ENCODE peak calls at places on chromosomes 5 and 9, in nine cellular contexts. One of them, this sample, is unnamed.

GRCh38 chr9:95484225-95484624 is 32.5 kb downstream of the PTCH1 start:
- DNase-seq in Peyer's patch: no peak
- DNase-seq in foreskin keratinocyte: no peak
- DNase-seq in ovary: no peak
- DNase-seq in RWPE2: no peak
- DNase-seq in endothelial cell: no peak
- DNase-seq in AG09309: no peak
- DNase-seq in CD8-positive, alpha-beta T cell: no peak
- DNase-seq in heart left ventricle: no peak
- DNase-seq in this sample: no peak

GRCh38 chr5:57887851-57888621 is 405.4 kb upstream of the ACTBL2 start:
- DNase-seq in CD8-positive, alpha-beta T cell: no peak
- DNase-seq in foreskin keratinocyte: peak
- DNase-seq in heart left ventricle: peak
- DNase-seq in AG09309: peak
- DNase-seq in RWPE2: peak
- DNase-seq in ovary: no peak
- DNase-seq in Peyer's patch: no peak
- DNase-seq in endothelial cell: peak
- DNase-seq in this sample: no peak

GRCh38 chr9:98993570-98993945 is 49.9 kb downstream of the COL15A1 start:
- DNase-seq in foreskin keratinocyte: no peak
- DNase-seq in CD8-positive, alpha-beta T cell: no peak
- DNase-seq in heart left ventricle: peak
- DNase-seq in RWPE2: no peak
- DNase-seq in endothelial cell: no peak
- DNase-seq in ovary: no peak
- DNase-seq in AG09309: no peak
- DNase-seq in Peyer's patch: peak
- DNase-seq in this sample: no peak

GRCh38 chr5:9337908-9338307 is 208.0 kb downstream of the SEMA5A start:
- DNase-seq in foreskin keratinocyte: no peak
- DNase-seq in RWPE2: no peak
- DNase-seq in heart left ventricle: no peak
- DNase-seq in endothelial cell: no peak
- DNase-seq in Peyer's patch: no peak
- DNase-seq in CD8-positive, alpha-beta T cell: no peak
- DNase-seq in AG09309: peak
- DNase-seq in ovary: no peak
- DNase-seq in this sample: no peak

GRCh38 chr5:96942911-96943310 is 7.0 kb downstream of the LNPEP start:
- DNase-seq in heart left ventricle: no peak
- DNase-seq in CD8-positive, alpha-beta T cell: no peak
- DNase-seq in endothelial cell: no peak
- DNase-seq in foreskin keratinocyte: no peak
- DNase-seq in ovary: no peak
- DNase-seq in AG09309: peak
- DNase-seq in RWPE2: no peak
- DNase-seq in Peyer's patch: no peak
- DNase-seq in this sample: no peak

GRCh38 chr9:113912816-113913215 is 36.7 kb downstream of the ZNF618 start:
- DNase-seq in heart left ventricle: no peak
- DNase-seq in RWPE2: no peak
- DNase-seq in CD8-positive, alpha-beta T cell: no peak
- DNase-seq in AG09309: no peak
- DNase-seq in endothelial cell: no peak
- DNase-seq in Peyer's patch: no peak
- DNase-seq in foreskin keratinocyte: no peak
- DNase-seq in ovary: no peak
- DNase-seq in this sample: peak

GRCh38 chr9:113456235-113456634 is 7.3 kb upstream of the RGS3 start:
- DNase-seq in heart left ventricle: no peak
- DNase-seq in AG09309: no peak
- DNase-seq in foreskin keratinocyte: no peak
- DNase-seq in endothelial cell: no peak
- DNase-seq in CD8-positive, alpha-beta T cell: no peak
- DNase-seq in RWPE2: no peak
- DNase-seq in Peyer's patch: no peak
- DNase-seq in ovary: no peak
- DNase-seq in this sample: no peak

GRCh38 chr9:93665128-93665565 is 88.8 kb downstream of the PHF2 start:
- DNase-seq in Peyer's patch: peak
- DNase-seq in ovary: peak
- DNase-seq in endothelial cell: no peak
- DNase-seq in CD8-positive, alpha-beta T cell: no peak
- DNase-seq in AG09309: no peak
- DNase-seq in foreskin keratinocyte: no peak
- DNase-seq in RWPE2: peak
- DNase-seq in heart left ventricle: peak
- DNase-seq in this sample: no peak

GRCh38 chr9:87109851-87110250 is 162.5 kb upstream of the GAS1 start:
- DNase-seq in AG09309: no peak
- DNase-seq in CD8-positive, alpha-beta T cell: no peak
- DNase-seq in heart left ventricle: no peak
- DNase-seq in Peyer's patch: no peak
- DNase-seq in ovary: no peak
- DNase-seq in foreskin keratinocyte: peak
- DNase-seq in RWPE2: no peak
- DNase-seq in endothelial cell: no peak
- DNase-seq in this sample: no peak

GRCh38 chr9:73370053-73370452 is 218.4 kb downstream of the ANXA1 start:
- DNase-seq in AG09309: no peak
- DNase-seq in Peyer's patch: no peak
- DNase-seq in endothelial cell: no peak
- DNase-seq in foreskin keratinocyte: peak
- DNase-seq in heart left ventricle: no peak
- DNase-seq in CD8-positive, alpha-beta T cell: no peak
- DNase-seq in RWPE2: no peak
- DNase-seq in ovary: no peak
- DNase-seq in this sample: no peak

GRCh38 chr9:129351058-129351641 is 173.1 kb upstream of the IER5L start:
- DNase-seq in AG09309: no peak
- DNase-seq in Peyer's patch: no peak
- DNase-seq in RWPE2: no peak
- DNase-seq in foreskin keratinocyte: no peak
- DNase-seq in endothelial cell: peak
- DNase-seq in CD8-positive, alpha-beta T cell: no peak
- DNase-seq in heart left ventricle: no peak
- DNase-seq in ovary: peak
- DNase-seq in this sample: peak
- TF ChIP-seq CTCF in AG09309: no peak
- TF ChIP-seq CTCF in Peyer's patch: no peak
- TF ChIP-seq CTCF in RWPE2: no peak
- TF ChIP-seq CTCF in foreskin keratinocyte: peak
- TF ChIP-seq CTCF in endothelial cell: no peak
- TF ChIP-seq CTCF in CD8-positive, alpha-beta T cell: no peak
- TF ChIP-seq CTCF in heart left ventricle: no peak
- TF ChIP-seq CTCF in ovary: no peak
- TF ChIP-seq CTCF in this sample: no peak

DNA sequence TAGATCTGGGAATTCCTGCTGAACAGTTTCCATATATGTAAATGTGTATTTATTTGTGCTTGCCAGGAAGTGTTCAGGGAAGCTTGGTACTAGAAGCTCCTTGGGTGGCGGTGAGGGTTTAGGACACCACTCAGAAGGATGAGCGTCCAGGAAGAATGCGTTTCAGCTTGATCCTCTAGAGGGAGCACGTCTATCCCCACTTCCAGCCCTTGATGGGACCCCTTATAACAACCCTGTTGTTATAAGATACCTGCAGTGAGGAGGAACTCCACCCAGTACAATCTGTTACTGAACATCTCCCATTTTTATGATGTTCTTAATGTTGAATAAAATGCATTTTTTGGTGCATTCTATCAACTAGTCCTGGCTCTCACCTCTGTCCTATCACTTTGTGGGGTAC is 88.9 kb downstream of the CYFIP2 start:
- DNase-seq in heart left ventricle: no peak
- DNase-seq in Peyer's patch: no peak
- DNase-seq in foreskin keratinocyte: no peak
- DNase-seq in endothelial cell: peak
- DNase-seq in AG09309: no peak
- DNase-seq in ovary: no peak
- DNase-seq in CD8-positive, alpha-beta T cell: no peak
- DNase-seq in RWPE2: no peak
- DNase-seq in this sample: no peak
- TF ChIP-seq CTCF in heart left ventricle: no peak
- TF ChIP-seq CTCF in Peyer's patch: no peak
- TF ChIP-seq CTCF in foreskin keratinocyte: peak
- TF ChIP-seq CTCF in endothelial cell: peak
- TF ChIP-seq CTCF in AG09309: peak
- TF ChIP-seq CTCF in ovary: no peak
- TF ChIP-seq CTCF in CD8-positive, alpha-beta T cell: no peak
- TF ChIP-seq CTCF in RWPE2: peak
- TF ChIP-seq CTCF in this sample: no peak

GRCh38 chr5:140287776-140288521 is 15.0 kb downstream of the PFDN1 start:
- DNase-seq in heart left ventricle: no peak
- DNase-seq in CD8-positive, alpha-beta T cell: no peak
- DNase-seq in RWPE2: no peak
- DNase-seq in Peyer's patch: no peak
- DNase-seq in ovary: no peak
- DNase-seq in endothelial cell: no peak
- DNase-seq in AG09309: no peak
- DNase-seq in foreskin keratinocyte: no peak
- DNase-seq in this sample: no peak
- TF ChIP-seq CTCF in heart left ventricle: no peak
- TF ChIP-seq CTCF in CD8-positive, alpha-beta T cell: no peak
- TF ChIP-seq CTCF in RWPE2: no peak
- TF ChIP-seq CTCF in Peyer's patch: no peak
- TF ChIP-seq CTCF in ovary: no peak
- TF ChIP-seq CTCF in endothelial cell: no peak
- TF ChIP-seq CTCF in AG09309: no peak
- TF ChIP-seq CTCF in foreskin keratinocyte: no peak
- TF ChIP-seq CTCF in this sample: no peak

GRCh38 chr5:72569423-72569939 is 62.3 kb upstream of the ZNF366 start:
- DNase-seq in ovary: no peak
- DNase-seq in foreskin keratinocyte: no peak
- DNase-seq in CD8-positive, alpha-beta T cell: no peak
- DNase-seq in heart left ventricle: no peak
- DNase-seq in endothelial cell: no peak
- DNase-seq in RWPE2: no peak
- DNase-seq in Peyer's patch: no peak
- DNase-seq in AG09309: no peak
- DNase-seq in this sample: no peak

GRCh38 chr5:72561407-72561972 is 54.3 kb upstream of the ZNF366 start:
- DNase-seq in RWPE2: no peak
- DNase-seq in endothelial cell: no peak
- DNase-seq in CD8-positive, alpha-beta T cell: no peak
- DNase-seq in heart left ventricle: no peak
- DNase-seq in AG09309: no peak
- DNase-seq in foreskin keratinocyte: no peak
- DNase-seq in ovary: no peak
- DNase-seq in Peyer's patch: no peak
- DNase-seq in this sample: no peak

GRCh38 chr5:72566746-72567145 is 59.5 kb upstream of the ZNF366 start:
- DNase-seq in ovary: no peak
- DNase-seq in RWPE2: no peak
- DNase-seq in CD8-positive, alpha-beta T cell: no peak
- DNase-seq in endothelial cell: no peak
- DNase-seq in Peyer's patch: no peak
- DNase-seq in heart left ventricle: no peak
- DNase-seq in AG09309: no peak
- DNase-seq in foreskin keratinocyte: no peak
- DNase-seq in this sample: no peak

GRCh38 chr5:72562717-72563116 is 55.5 kb upstream of the ZNF366 start:
- DNase-seq in heart left ventricle: no peak
- DNase-seq in CD8-positive, alpha-beta T cell: no peak
- DNase-seq in ovary: no peak
- DNase-seq in foreskin keratinocyte: no peak
- DNase-seq in endothelial cell: no peak
- DNase-seq in Peyer's patch: no peak
- DNase-seq in RWPE2: no peak
- DNase-seq in AG09309: no peak
- DNase-seq in this sample: no peak

DNA sequence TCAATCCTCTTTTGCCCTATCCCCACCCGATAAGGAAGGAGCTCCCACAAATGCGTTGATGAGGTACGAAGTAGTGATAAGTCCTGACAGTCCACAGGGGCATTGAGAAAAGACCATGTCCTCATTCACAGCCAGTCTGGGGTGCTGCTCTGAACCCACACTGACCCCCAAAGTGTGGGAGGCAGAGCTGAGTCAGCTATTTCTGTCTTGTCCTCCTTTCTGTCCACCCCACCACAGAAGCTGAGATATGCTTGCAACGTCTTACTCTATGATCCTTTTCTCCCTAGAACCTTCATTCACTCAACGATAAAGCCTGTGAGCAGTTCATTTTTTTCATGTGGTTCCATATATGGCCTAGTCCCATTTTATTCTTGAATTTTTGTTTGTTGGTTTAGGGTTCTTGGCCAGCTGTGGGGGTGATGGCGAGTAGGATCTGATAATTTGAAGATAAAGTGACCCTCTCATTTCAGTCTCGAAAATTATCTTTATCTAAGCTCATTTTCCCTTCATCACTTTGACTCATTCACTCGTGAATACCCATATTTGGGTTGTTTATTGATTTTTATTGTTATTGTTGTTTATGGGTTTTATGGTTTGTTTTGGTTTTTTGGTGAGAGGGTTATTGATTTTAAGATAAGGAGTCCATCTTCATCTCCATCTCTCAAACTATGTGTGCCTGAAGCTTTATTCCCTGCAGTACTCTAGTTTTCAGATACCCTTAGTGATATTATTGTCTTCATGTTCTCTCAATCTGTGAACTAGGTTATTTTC is 58.5 kb upstream of the ZNF366 start:
- DNase-seq in AG09309: no peak
- DNase-seq in heart left ventricle: no peak
- DNase-seq in ovary: no peak
- DNase-seq in endothelial cell: no peak
- DNase-seq in foreskin keratinocyte: no peak
- DNase-seq in Peyer's patch: no peak
- DNase-seq in CD8-positive, alpha-beta T cell: no peak
- DNase-seq in RWPE2: no peak
- DNase-seq in this sample: no peak
- TF ChIP-seq CTCF in AG09309: no peak
- TF ChIP-seq CTCF in heart left ventricle: no peak
- TF ChIP-seq CTCF in ovary: no peak
- TF ChIP-seq CTCF in endothelial cell: no peak
- TF ChIP-seq CTCF in foreskin keratinocyte: no peak
- TF ChIP-seq CTCF in Peyer's patch: no peak
- TF ChIP-seq CTCF in CD8-positive, alpha-beta T cell: no peak
- TF ChIP-seq CTCF in RWPE2: no peak
- TF ChIP-seq CTCF in this sample: no peak

GRCh38 chr9:75185585-75186170 is 97.4 kb downstream of the OSTF1 start:
- DNase-seq in CD8-positive, alpha-beta T cell: peak
- DNase-seq in heart left ventricle: peak
- DNase-seq in RWPE2: no peak
- DNase-seq in endothelial cell: peak
- DNase-seq in Peyer's patch: peak
- DNase-seq in ovary: no peak
- DNase-seq in AG09309: no peak
- DNase-seq in foreskin keratinocyte: no peak
- DNase-seq in this sample: no peak
- TF ChIP-seq CTCF in CD8-positive, alpha-beta T cell: peak
- TF ChIP-seq CTCF in heart left ventricle: peak
- TF ChIP-seq CTCF in RWPE2: peak
- TF ChIP-seq CTCF in endothelial cell: peak
- TF ChIP-seq CTCF in Peyer's patch: peak
- TF ChIP-seq CTCF in ovary: no peak
- TF ChIP-seq CTCF in AG09309: peak
- TF ChIP-seq CTCF in foreskin keratinocyte: peak
- TF ChIP-seq CTCF in this sample: peak

GRCh38 chr9:137188490-137189296 is at the start of the genes ANAPC2 and SSNA1:
- DNase-seq in endothelial cell: peak
- DNase-seq in RWPE2: peak
- DNase-seq in Peyer's patch: peak
- DNase-seq in ovary: peak
- DNase-seq in heart left ventricle: peak
- DNase-seq in AG09309: peak
- DNase-seq in CD8-positive, alpha-beta T cell: peak
- DNase-seq in foreskin keratinocyte: peak
- DNase-seq in this sample: peak
- TF ChIP-seq CTCF in endothelial cell: no peak
- TF ChIP-seq CTCF in RWPE2: peak
- TF ChIP-seq CTCF in Peyer's patch: peak
- TF ChIP-seq CTCF in ovary: peak
- TF ChIP-seq CTCF in heart left ventricle: peak
- TF ChIP-seq CTCF in AG09309: peak
- TF ChIP-seq CTCF in CD8-positive, alpha-beta T cell: peak
- TF ChIP-seq CTCF in foreskin keratinocyte: peak
- TF ChIP-seq CTCF in this sample: no peak

This sample was measured in mucosa of descending colon.